ENCODE peak calls at places on chromosomes 4 and X, in ten cellular contexts. C is WERI-Rb-1, A is uterus, O is HepG2, V is stomach, Z is heart left ventricle, R is thoracic aorta, M is HCT116, Q is IMR-90, K is lung. N is an unnamed sample. For H3K9me3, the result is how much of the 10 kb centered on the place peaks cover.

GRCh38 chr4:81627617-81628016 is 155.9 kb upstream of the RASGEF1B start:
- DNase-seq in K (no peak), M (no peak), V (no peak), C (no peak), Q (no peak), O (peak), Z (no peak), A (no peak), R (no peak), N (no peak)

GRCh38 chrX:53082773-53083616 is 828 bp downstream of the TSPYL2 start:
- DNase-seq in O (no peak), C (no peak), V (no peak), K (no peak), M (no peak), Z (no peak), R (no peak), Q (no peak), A (no peak), N (no peak)

GRCh38 chr4:52126946-52127345 is 75.8 kb downstream of the SPATA18 start:
- DNase-seq in C (no peak), Q (peak), K (no peak), R (no peak), O (no peak), Z (no peak), M (no peak), V (no peak), A (no peak), N (no peak)

GRCh38 chr4:174358823-174359222 is 75.1 kb downstream of the CEP44 start:
- DNase-seq in C (no peak), R (no peak), O (no peak), Z (no peak), A (no peak), V (no peak), M (peak), K (no peak), Q (peak), N (no peak)

GRCh38 chrX:71618787-71619186 is 476 bp upstream of the CXCR3 start:
- DNase-seq in Q (no peak), O (no peak), A (no peak), V (no peak), Z (no peak), K (no peak), M (no peak), C (no peak), R (no peak), N (no peak)

GRCh38 chrX:129773649-129774458 is 5.9 kb upstream of the SASH3 start:
- DNase-seq in Q (no peak), M (no peak), O (peak), Z (no peak), V (no peak), C (no peak), A (no peak), K (no peak), R (no peak), N (no peak)

GRCh38 chr4:88967883-88968316 is 89.1 kb downstream of the FAM13A start:
- DNase-seq in R (no peak), O (no peak), Q (no peak), M (no peak), Z (no peak), V (no peak), K (no peak), C (no peak), A (no peak), N (no peak)

GRCh38 chr4:53314257-53314656 is 51.6 kb downstream of the SCFD2 start:
- DNase-seq in R (no peak), M (no peak), C (no peak), O (no peak), V (no peak), A (no peak), Q (no peak), Z (no peak), K (no peak), N (no peak)

GRCh38 chrX:74534569-74535038 is 79.8 kb downstream of the RLIM start:
- DNase-seq in M (no peak), R (no peak), C (no peak), K (no peak), Z (no peak), Q (peak), A (no peak), V (no peak), O (no peak), N (no peak)

GRCh38 chr4:78592104-78592783 is 40.7 kb downstream of the ANXA3 start:
- DNase-seq in V (no peak), A (no peak), K (no peak), O (no peak), R (no peak), Z (no peak), C (no peak), Q (no peak), M (no peak), N (no peak)

GRCh38 chr4:122542411-122543236 is 78.2 kb downstream of the IL21 start:
- DNase-seq in V (no peak), R (no peak), Z (no peak), K (no peak), A (no peak), C (no peak), M (no peak), Q (peak), O (no peak), N (no peak)

GRCh38 chr4:136558940-136559494 is 973.3 kb downstream of the PCDH18 start:
- DNase-seq in R (no peak), V (no peak), O (peak), Z (no peak), C (no peak), M (no peak), K (no peak), Q (no peak), A (no peak), N (no peak)

GRCh38 chr4:38082424-38083374 is 122.5 kb downstream of the PTTG2 start:
- DNase-seq in Q (peak), A (peak), R (no peak), M (no peak), O (no peak), Z (no peak), V (no peak), C (no peak), K (no peak), N (no peak)

GRCh38 chr4:2367626-2368025 is 50.8 kb downstream of the ZFYVE28 start:
- DNase-seq in Z (no peak), O (no peak), A (no peak), V (no peak), R (no peak), M (no peak), K (no peak), C (peak), Q (no peak), N (no peak)

GRCh38 chr4:119733431-119733830 is 104.8 kb upstream of the PDE5A start:
- DNase-seq in K (no peak), Q (peak), Z (no peak), R (no peak), O (no peak), A (no peak), V (no peak), C (no peak), M (no peak), N (no peak)

GRCh38 chrX:7996414-7996813 is 69.2 kb upstream of the PNPLA4 start:
- DNase-seq in K (no peak), Q (peak), Z (no peak), V (peak), C (peak), A (no peak), R (no peak), O (peak), M (no peak), N (no peak)

GRCh38 chr4:180058731-180059215 is 2184.4 kb upstream of the TENM3 start:
- DNase-seq in M (no peak), K (peak), V (no peak), R (no peak), Z (peak), Q (peak), A (no peak), C (peak), O (no peak), N (peak)

GRCh38 chr4:60682901-60683300 is 517.2 kb upstream of the ADGRL3 start:
- DNase-seq in C (no peak), Z (no peak), K (no peak), V (no peak), A (no peak), R (no peak), M (no peak), Q (peak), O (no peak), N (no peak)

GRCh38 chr4:34046580-34046979 is 2197.7 kb downstream of the ARAP2 start:
- DNase-seq in O (no peak), Q (peak), R (no peak), A (no peak), K (no peak), M (peak), C (no peak), V (no peak), Z (no peak), N (no peak)

GRCh38 chr4:29756966-29757365 is 963.2 kb upstream of the PCDH7 start:
- DNase-seq in V (no peak), O (no peak), Z (no peak), C (peak), R (no peak), M (no peak), A (no peak), K (no peak), Q (no peak), N (no peak)

GRCh38 chrX:25017667-25018247 is 2.0 kb upstream of the ARX start:
- DNase-seq in O (no peak), C (no peak), K (no peak), V (no peak), Q (no peak), A (no peak), M (no peak), R (no peak), Z (peak), N (no peak)

GRCh38 chrX:40996886-40997530 is 88.2 kb upstream of the USP9X start:
- DNase-seq in C (no peak), A (no peak), V (no peak), M (peak), R (no peak), Q (peak), Z (no peak), O (peak), K (no peak), N (no peak)

GRCh38 chr4:2417765-2418651 is at the start of gene ZFYVE28:
- DNase-seq in R (no peak), V (no peak), A (no peak), K (no peak), M (no peak), Z (no peak), O (no peak), Q (no peak), C (peak), N (peak)

GRCh38 chr4:110514889-110515479 is 39.0 kb downstream of the ENPEP start:
- DNase-seq in C (no peak), O (peak), K (no peak), A (no peak), Q (peak), R (no peak), M (peak), Z (no peak), V (no peak), N (no peak)

GRCh38 chr4:10020871-10021676 is at the start of gene SLC2A9:
- DNase-seq in V (no peak), A (no peak), Q (no peak), Z (peak), M (no peak), K (no peak), C (no peak), O (peak), R (no peak), N (no peak)

GRCh38 chr4:183499389-183499788 is 5.5 kb upstream of the ING2 start:
- DNase-seq in O (peak), C (no peak), R (no peak), M (no peak), K (no peak), Z (no peak), A (no peak), V (peak), Q (no peak), N (peak)

GRCh38 chrX:147912093-147912801 is 528 bp downstream of the FMR1 start:
- DNase-seq in Z (peak), Q (peak), V (peak), R (no peak), C (peak), K (peak), A (peak), O (no peak), M (no peak), N (peak)

GRCh38 chrX:68754406-68754805 is 74.4 kb upstream of the EFNB1 start:
- DNase-seq in Q (no peak), O (no peak), A (no peak), C (no peak), V (no peak), Z (no peak), M (no peak), K (no peak), R (no peak), N (no peak)

GRCh38 chr4:45876235-45876890 is 247.5 kb downstream of the GABRG1 start:
- DNase-seq in V (no peak), Z (no peak), M (no peak), K (no peak), O (no peak), C (no peak), R (no peak), A (no peak), Q (no peak), N (no peak)

GRCh38 chr4:27861381-27861787 is 1000.7 kb downstream of the STIM2 start:
- DNase-seq in Z (no peak), V (peak), K (no peak), Q (peak), A (no peak), O (peak), C (peak), R (no peak), M (peak), N (no peak)

GRCh38 chr4:154004859-154005520 is 216.1 kb upstream of the SFRP2 start:
- DNase-seq in C (no peak), O (no peak), K (no peak), V (no peak), Q (no peak), Z (no peak), R (no peak), A (peak), M (no peak), N (no peak)

GRCh38 chrX:39941332-39941920 is 156.3 kb downstream of the BCOR start:
- DNase-seq in Z (no peak), O (no peak), A (no peak), V (no peak), M (no peak), Q (no peak), K (no peak), R (no peak), C (no peak), N (no peak)

GRCh38 chr4:153116801-153117200 is 87.4 kb upstream of the TRIM2 start:
- DNase-seq in R (no peak), Z (no peak), V (no peak), A (no peak), O (no peak), K (no peak), Q (no peak), C (no peak), M (no peak), N (no peak)

GRCh38 chr4:83201761-83202160 is 82.8 kb downstream of the COQ2 start:
- DNase-seq in Q (no peak), C (no peak), M (no peak), A (no peak), Z (no peak), R (no peak), O (no peak), K (no peak), V (no peak), N (no peak)

GRCh38 chrX:97126020-97126419 is 242.3 kb downstream of the RPA4 start:
- DNase-seq in Q (peak), Z (no peak), A (no peak), V (no peak), O (no peak), K (no peak), R (no peak), M (no peak), C (no peak), N (no peak)

GRCh38 chrX:2404816-2405215 is 96.0 kb downstream of the DHRSX start:
- DNase-seq in V (no peak), O (no peak), K (no peak), C (no peak), Z (no peak), R (no peak), M (no peak), Q (no peak), A (no peak), N (no peak)
- H3K27ac ChIP-seq in V (no peak), O (no peak), K (no peak), C (no peak), Z (no peak), R (no peak), M (no peak), Q (no peak), A (no peak), N (no peak)

DNA sequence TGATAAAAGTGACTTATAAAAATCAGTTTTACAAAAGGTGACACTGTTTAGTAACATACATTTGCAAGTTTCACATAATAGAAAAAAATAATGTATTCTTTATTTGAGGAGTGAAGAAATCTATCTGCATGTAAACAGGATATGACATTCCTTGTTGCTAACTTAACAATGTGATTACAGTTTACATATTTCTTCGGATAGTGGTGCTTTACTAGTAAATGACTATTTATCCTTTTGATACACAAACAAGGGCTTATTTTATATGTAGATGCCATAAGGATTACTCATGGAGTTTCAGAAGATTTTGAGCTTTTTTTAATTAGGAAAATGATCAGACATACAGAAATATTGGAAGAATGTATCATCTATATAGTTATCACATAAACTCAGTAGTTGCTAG is 126.5 kb downstream of the SLIT2 start:
- DNase-seq in Q (peak), K (no peak), Z (no peak), O (no peak), C (no peak), V (no peak), R (no peak), M (no peak), A (no peak), N (no peak)
- H3K9me3 ChIP-seq in Q (under half), K (under half), Z (under half), O (under half), C (under half), V (under half), R (under half), M (under half), A (under half), N (under half)

GRCh38 chrX:111442791-111443190 is 30.8 kb upstream of the DCX start:
- DNase-seq in C (no peak), Q (no peak), Z (no peak), K (no peak), R (no peak), A (no peak), V (no peak), O (no peak), M (no peak), N (no peak)

GRCh38 chrX:111444881-111445280 is 32.9 kb upstream of the DCX start:
- DNase-seq in C (no peak), K (no peak), V (no peak), M (no peak), O (no peak), Q (no peak), R (no peak), A (no peak), Z (no peak), N (no peak)

GRCh38 chrX:111445485-111445884 is 33.5 kb upstream of the DCX start:
- DNase-seq in R (no peak), K (no peak), C (no peak), Z (no peak), M (peak), V (no peak), Q (peak), O (peak), A (no peak), N (no peak)

GRCh38 chrX:111447298-111447697 is 35.3 kb upstream of the DCX start:
- DNase-seq in V (no peak), Z (no peak), M (peak), O (peak), Q (no peak), A (no peak), K (no peak), C (peak), R (no peak), N (no peak)
- TF ChIP-seq CTCF in V (peak), Z (peak), M (peak), O (peak), Q (peak), A (no peak), K (no peak), C (peak), R (no peak), N (no peak)

GRCh38 chrX:16807548-16807947 is 21.3 kb downstream of the TXLNG start:
- DNase-seq in A (no peak), V (no peak), O (no peak), Z (no peak), R (no peak), M (no peak), Q (peak), C (no peak), K (no peak), N (no peak)
- H3K27ac ChIP-seq in A (peak), V (peak), O (peak), Z (no peak), R (no peak), M (no peak), Q (peak), C (no peak), K (no peak), N (no peak)

GRCh38 chrX:65273152-65273551 is 261.4 kb downstream of the LAS1L start:
- DNase-seq in C (no peak), O (no peak), M (no peak), V (no peak), K (no peak), A (no peak), R (no peak), Z (no peak), Q (no peak), N (no peak)
- H3K9me3 ChIP-seq in C (under half), O (under half), M (under half), V (half or more), K (under half), A (under half), R (under half), Z (under half), Q (under half), N (under half)

DNA sequence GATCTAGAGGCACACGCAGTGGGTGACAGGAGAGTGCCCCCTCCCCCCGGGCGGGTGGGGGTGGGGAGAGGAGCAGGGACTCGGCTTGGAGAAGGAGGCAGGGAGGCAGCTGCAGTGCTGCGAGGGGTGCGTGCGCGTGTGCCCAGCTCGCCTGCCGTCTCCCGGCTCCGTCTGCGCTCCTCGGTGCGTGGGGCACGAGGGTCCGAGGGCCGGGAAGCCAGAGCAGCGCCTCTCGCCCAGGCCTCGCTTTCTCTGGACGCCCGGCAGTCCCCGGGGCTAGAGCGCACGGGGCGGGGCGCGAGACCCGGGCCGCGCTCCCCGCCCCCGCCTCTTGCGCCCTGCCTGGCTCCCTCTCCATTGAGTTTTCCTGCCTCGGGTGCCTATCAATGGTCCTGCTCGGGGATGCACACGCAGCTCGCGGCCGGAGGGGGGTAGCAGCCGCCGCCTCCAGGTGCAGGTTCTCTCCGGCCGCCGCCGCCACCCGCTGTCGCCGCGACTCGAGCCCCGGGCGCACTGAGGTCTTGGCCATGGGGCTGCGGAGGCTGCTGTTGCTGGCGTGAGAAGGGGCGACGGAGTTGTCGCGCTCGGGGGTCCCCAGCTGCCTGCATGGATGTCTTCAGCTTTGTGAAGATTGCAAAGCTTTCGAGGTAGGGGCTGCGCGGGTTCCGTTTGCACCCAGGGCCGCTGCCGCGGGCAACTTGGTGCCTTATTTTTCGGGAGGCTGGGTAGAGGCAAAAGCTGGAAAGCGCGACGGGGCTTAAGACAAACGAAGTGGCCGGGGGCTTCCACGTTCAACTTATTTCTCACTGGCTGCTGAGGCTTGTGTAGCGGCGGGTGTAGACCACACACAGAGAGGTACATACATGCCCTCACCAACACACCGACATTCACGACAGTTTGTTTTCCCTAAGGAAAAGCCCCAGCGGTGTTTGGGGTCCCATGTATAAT is at the start of gene FRMPD4:
- DNase-seq in O (no peak), Z (peak), C (no peak), A (no peak), R (no peak), K (no peak), V (no peak), Q (peak), M (no peak), N (peak)
- TF ChIP-seq CTCF in O (no peak), Z (peak), C (no peak), A (no peak), R (no peak), K (no peak), V (no peak), Q (peak), M (no peak), N (no peak)

GRCh38 chr4:19455850-19456602 is 795.7 kb upstream of the SLIT2 start:
- DNase-seq in V (no peak), O (no peak), Q (no peak), Z (no peak), A (no peak), M (peak), K (no peak), C (no peak), R (no peak), N (no peak)

GRCh38 chr4:19455196-19455595 is 796.5 kb upstream of the SLIT2 start:
- DNase-seq in C (no peak), M (peak), V (no peak), A (no peak), Z (no peak), Q (no peak), K (no peak), R (no peak), O (no peak), N (no peak)
- H3K27ac ChIP-seq in C (no peak), M (peak), V (no peak), A (no peak), Z (no peak), Q (no peak), K (no peak), R (no peak), O (no peak), N (no peak)

GRCh38 chrX:111624169-111624568 is 56.8 kb upstream of the ALG13 start:
- DNase-seq in K (no peak), O (no peak), M (no peak), V (no peak), R (no peak), A (no peak), Q (no peak), C (no peak), Z (no peak), N (no peak)
- H3K9me3 ChIP-seq in K (under half), O (under half), M (under half), V (under half), R (under half), A (under half), Q (under half), C (under half), Z (under half), N (under half)

N was measured in pancreas.